ENCODE peak calls at places on chromosomes 5 and 9, in seven cellular contexts. One of them, this sample, is unnamed.

GRCh38 chr5:134813407-134813806 is 32.4 kb upstream of the C5orf24 start:
- DNase-seq in caudate nucleus: no peak
- DNase-seq in CD8-positive, alpha-beta T cell: no peak
- DNase-seq in astrocyte: no peak
- DNase-seq in RWPE1: no peak
- DNase-seq in IMR-90: no peak
- DNase-seq in PC-3: no peak
- DNase-seq in this sample: no peak

GRCh38 chr9:123569343-123569694 is 213.3 kb downstream of the CRB2 start:
- DNase-seq in CD8-positive, alpha-beta T cell: no peak
- DNase-seq in astrocyte: no peak
- DNase-seq in IMR-90: no peak
- DNase-seq in RWPE1: no peak
- DNase-seq in PC-3: no peak
- DNase-seq in caudate nucleus: no peak
- DNase-seq in this sample: no peak

GRCh38 chr9:76333319-76333880 is 60.8 kb downstream of the RFK start:
- DNase-seq in RWPE1: no peak
- DNase-seq in CD8-positive, alpha-beta T cell: no peak
- DNase-seq in IMR-90: no peak
- DNase-seq in PC-3: no peak
- DNase-seq in caudate nucleus: no peak
- DNase-seq in astrocyte: no peak
- DNase-seq in this sample: no peak

GRCh38 chr9:127698386-127698785 is 8.4 kb upstream of the CFAP157 start:
- DNase-seq in PC-3: no peak
- DNase-seq in IMR-90: no peak
- DNase-seq in caudate nucleus: no peak
- DNase-seq in RWPE1: no peak
- DNase-seq in astrocyte: no peak
- DNase-seq in CD8-positive, alpha-beta T cell: no peak
- DNase-seq in this sample: no peak

GRCh38 chr5:18745591-18745987 is 1111.3 kb downstream of the TAF11L14 start:
- DNase-seq in RWPE1: no peak
- DNase-seq in astrocyte: no peak
- DNase-seq in PC-3: peak
- DNase-seq in IMR-90: no peak
- DNase-seq in caudate nucleus: no peak
- DNase-seq in CD8-positive, alpha-beta T cell: no peak
- DNase-seq in this sample: no peak

GRCh38 chr9:120571443-120572257 is 8.3 kb downstream of the CDK5RAP2 start:
- DNase-seq in caudate nucleus: peak
- DNase-seq in PC-3: no peak
- DNase-seq in CD8-positive, alpha-beta T cell: no peak
- DNase-seq in astrocyte: peak
- DNase-seq in IMR-90: peak
- DNase-seq in RWPE1: no peak
- DNase-seq in this sample: no peak

GRCh38 chr9:22097712-22098111 is 88.6 kb upstream of the CDKN2B start:
- DNase-seq in astrocyte: peak
- DNase-seq in PC-3: peak
- DNase-seq in RWPE1: no peak
- DNase-seq in CD8-positive, alpha-beta T cell: no peak
- DNase-seq in caudate nucleus: no peak
- DNase-seq in IMR-90: peak
- DNase-seq in this sample: no peak

GRCh38 chr5:147689436-147689835 is 93.1 kb downstream of the JAKMIP2 start:
- DNase-seq in PC-3: no peak
- DNase-seq in IMR-90: no peak
- DNase-seq in CD8-positive, alpha-beta T cell: no peak
- DNase-seq in RWPE1: no peak
- DNase-seq in caudate nucleus: no peak
- DNase-seq in astrocyte: peak
- DNase-seq in this sample: no peak

GRCh38 chr9:12880406-12881016 is 105.7 kb downstream of the LURAP1L start:
- DNase-seq in IMR-90: peak
- DNase-seq in PC-3: no peak
- DNase-seq in CD8-positive, alpha-beta T cell: no peak
- DNase-seq in caudate nucleus: no peak
- DNase-seq in astrocyte: no peak
- DNase-seq in RWPE1: no peak
- DNase-seq in this sample: no peak

GRCh38 chr5:55925181-55925580 is 69.6 kb downstream of the IL6ST start:
- DNase-seq in caudate nucleus: no peak
- DNase-seq in astrocyte: no peak
- DNase-seq in IMR-90: no peak
- DNase-seq in CD8-positive, alpha-beta T cell: no peak
- DNase-seq in PC-3: no peak
- DNase-seq in RWPE1: no peak
- DNase-seq in this sample: no peak

GRCh38 chr5:3251784-3252183 is 343.8 kb upstream of the IRX1 start:
- DNase-seq in caudate nucleus: no peak
- DNase-seq in astrocyte: no peak
- DNase-seq in PC-3: no peak
- DNase-seq in RWPE1: no peak
- DNase-seq in IMR-90: no peak
- DNase-seq in CD8-positive, alpha-beta T cell: no peak
- DNase-seq in this sample: no peak

GRCh38 chr9:133823189-133824105 is 85.3 kb upstream of the SARDH start:
- DNase-seq in astrocyte: no peak
- DNase-seq in caudate nucleus: no peak
- DNase-seq in PC-3: no peak
- DNase-seq in CD8-positive, alpha-beta T cell: no peak
- DNase-seq in RWPE1: no peak
- DNase-seq in IMR-90: no peak
- DNase-seq in this sample: no peak

GRCh38 chr5:151239237-151239861 is 13.6 kb upstream of the GM2A start:
- DNase-seq in RWPE1: peak
- DNase-seq in astrocyte: no peak
- DNase-seq in caudate nucleus: no peak
- DNase-seq in CD8-positive, alpha-beta T cell: peak
- DNase-seq in IMR-90: peak
- DNase-seq in PC-3: peak
- DNase-seq in this sample: no peak

GRCh38 chr9:85738509-85738908 is 3.2 kb downstream of the AGTPBP1 start:
- DNase-seq in RWPE1: no peak
- DNase-seq in IMR-90: no peak
- DNase-seq in astrocyte: no peak
- DNase-seq in PC-3: no peak
- DNase-seq in caudate nucleus: no peak
- DNase-seq in CD8-positive, alpha-beta T cell: no peak
- DNase-seq in this sample: no peak

GRCh38 chr5:79552984-79553383 is 39.0 kb upstream of the HOMER1 start:
- DNase-seq in PC-3: no peak
- DNase-seq in CD8-positive, alpha-beta T cell: no peak
- DNase-seq in IMR-90: peak
- DNase-seq in caudate nucleus: no peak
- DNase-seq in astrocyte: no peak
- DNase-seq in RWPE1: no peak
- DNase-seq in this sample: no peak

GRCh38 chr5:176882566-176882900 is 16.6 kb downstream of the HK3 start:
- DNase-seq in astrocyte: no peak
- DNase-seq in caudate nucleus: no peak
- DNase-seq in PC-3: no peak
- DNase-seq in RWPE1: no peak
- DNase-seq in CD8-positive, alpha-beta T cell: no peak
- DNase-seq in IMR-90: no peak
- DNase-seq in this sample: no peak

GRCh38 chr9:137689745-137690529 is 71.1 kb downstream of the EHMT1 start:
- DNase-seq in astrocyte: no peak
- DNase-seq in caudate nucleus: no peak
- DNase-seq in IMR-90: peak
- DNase-seq in RWPE1: no peak
- DNase-seq in PC-3: peak
- DNase-seq in CD8-positive, alpha-beta T cell: no peak
- DNase-seq in this sample: no peak

GRCh38 chr5:149667084-149667826 is 62.9 kb upstream of the PPARGC1B start:
- DNase-seq in RWPE1: peak
- DNase-seq in caudate nucleus: no peak
- DNase-seq in CD8-positive, alpha-beta T cell: peak
- DNase-seq in astrocyte: no peak
- DNase-seq in PC-3: peak
- DNase-seq in IMR-90: peak
- DNase-seq in this sample: no peak

GRCh38 chr5:160092519-160092918 is 26.7 kb downstream of the PWWP2A start:
- DNase-seq in IMR-90: no peak
- DNase-seq in CD8-positive, alpha-beta T cell: no peak
- DNase-seq in PC-3: no peak
- DNase-seq in caudate nucleus: no peak
- DNase-seq in RWPE1: no peak
- DNase-seq in astrocyte: no peak
- DNase-seq in this sample: no peak

GRCh38 chr9:103397868-103398600 is 402.9 kb downstream of the CYLC2 start:
- DNase-seq in astrocyte: peak
- DNase-seq in caudate nucleus: no peak
- DNase-seq in PC-3: peak
- DNase-seq in IMR-90: no peak
- DNase-seq in CD8-positive, alpha-beta T cell: no peak
- DNase-seq in RWPE1: peak
- DNase-seq in this sample: no peak

DNA sequence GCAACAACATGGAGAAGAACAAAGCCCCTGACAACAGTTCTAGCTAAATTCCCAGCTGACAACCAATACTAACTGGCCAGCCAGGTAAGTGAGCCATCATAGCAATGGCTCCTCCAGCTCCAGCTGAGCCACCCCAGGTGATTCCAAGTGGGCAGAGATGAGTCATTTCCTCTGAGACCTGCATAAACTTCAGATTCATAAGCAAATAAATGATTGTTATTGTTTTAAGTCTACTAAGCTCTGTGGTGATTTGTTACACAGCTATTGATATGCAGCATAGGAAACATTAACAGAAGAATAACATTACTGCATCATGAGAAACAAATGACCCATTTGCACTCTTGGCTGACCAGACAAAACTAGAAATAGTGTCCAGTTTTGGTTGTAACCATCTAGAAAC is 60.3 kb downstream of the TTC39B start:
- DNase-seq in IMR-90: peak
- DNase-seq in CD8-positive, alpha-beta T cell: no peak
- DNase-seq in caudate nucleus: no peak
- DNase-seq in PC-3: peak
- DNase-seq in RWPE1: peak
- DNase-seq in astrocyte: peak
- DNase-seq in this sample: no peak
- H3K27ac ChIP-seq in IMR-90: no peak
- H3K27ac ChIP-seq in CD8-positive, alpha-beta T cell: no peak
- H3K27ac ChIP-seq in caudate nucleus: no peak
- H3K27ac ChIP-seq in PC-3: no peak
- H3K27ac ChIP-seq in RWPE1: no peak
- H3K27ac ChIP-seq in astrocyte: peak
- H3K27ac ChIP-seq in this sample: no peak

GRCh38 chr5:141879941-141880738 is 1.9 kb upstream of the PCDH1 start:
- DNase-seq in astrocyte: no peak
- DNase-seq in caudate nucleus: peak
- DNase-seq in PC-3: no peak
- DNase-seq in RWPE1: no peak
- DNase-seq in IMR-90: no peak
- DNase-seq in CD8-positive, alpha-beta T cell: no peak
- DNase-seq in this sample: no peak

GRCh38 chr5:141877478-141878185 is 578 bp downstream of the PCDH1 start:
- DNase-seq in IMR-90: no peak
- DNase-seq in PC-3: peak
- DNase-seq in astrocyte: no peak
- DNase-seq in RWPE1: peak
- DNase-seq in CD8-positive, alpha-beta T cell: peak
- DNase-seq in caudate nucleus: peak
- DNase-seq in this sample: no peak

GRCh38 chr5:141878186-141878770 is at the start of gene PCDH1:
- DNase-seq in CD8-positive, alpha-beta T cell: peak
- DNase-seq in RWPE1: peak
- DNase-seq in caudate nucleus: peak
- DNase-seq in PC-3: peak
- DNase-seq in IMR-90: peak
- DNase-seq in astrocyte: no peak
- DNase-seq in this sample: no peak

GRCh38 chr5:141880961-141881801 is 3.0 kb upstream of the PCDH1 start:
- DNase-seq in CD8-positive, alpha-beta T cell: no peak
- DNase-seq in astrocyte: no peak
- DNase-seq in PC-3: no peak
- DNase-seq in RWPE1: no peak
- DNase-seq in IMR-90: no peak
- DNase-seq in caudate nucleus: no peak
- DNase-seq in this sample: no peak

GRCh38 chr5:141878771-141879759 is 855 bp upstream of the PCDH1 start:
- DNase-seq in astrocyte: peak
- DNase-seq in RWPE1: peak
- DNase-seq in caudate nucleus: peak
- DNase-seq in PC-3: peak
- DNase-seq in CD8-positive, alpha-beta T cell: peak
- DNase-seq in IMR-90: peak
- DNase-seq in this sample: peak
- H3K27ac ChIP-seq in astrocyte: no peak
- H3K27ac ChIP-seq in RWPE1: peak
- H3K27ac ChIP-seq in caudate nucleus: peak
- H3K27ac ChIP-seq in PC-3: peak
- H3K27ac ChIP-seq in CD8-positive, alpha-beta T cell: no peak
- H3K27ac ChIP-seq in IMR-90: no peak
- H3K27ac ChIP-seq in this sample: no peak

DNA sequence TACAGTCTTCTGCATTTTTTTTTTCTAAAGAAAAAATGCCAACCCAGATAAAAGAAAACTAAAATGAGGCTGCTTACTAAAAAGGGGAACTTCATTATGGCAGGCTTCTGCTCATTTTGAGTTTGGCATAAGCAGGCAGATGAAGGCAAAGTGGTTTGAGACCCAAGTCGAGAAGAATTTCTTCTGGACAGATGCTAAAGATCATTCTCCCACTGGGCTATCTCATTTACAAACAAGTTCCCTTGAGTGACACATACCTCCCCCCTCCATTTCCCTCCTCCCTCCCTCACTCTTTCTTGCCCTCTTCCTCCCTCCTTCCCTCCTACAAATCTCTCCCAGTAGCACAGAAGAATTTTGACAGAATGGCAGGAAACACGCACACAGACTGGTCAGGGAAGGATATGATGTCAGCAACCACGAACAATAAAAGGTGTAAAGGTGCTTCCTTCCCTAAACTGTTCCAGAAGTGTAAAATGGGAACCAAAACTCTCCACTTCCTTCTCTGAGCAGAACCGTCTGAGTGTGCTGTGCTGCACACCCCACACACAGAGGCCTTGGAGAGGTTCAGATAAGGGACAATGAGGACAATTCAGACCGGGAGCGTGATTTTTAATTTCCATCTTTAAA is 55.9 kb downstream of the MEF2C start:
- DNase-seq in CD8-positive, alpha-beta T cell: no peak
- DNase-seq in PC-3: peak
- DNase-seq in astrocyte: peak
- DNase-seq in IMR-90: peak
- DNase-seq in caudate nucleus: no peak
- DNase-seq in RWPE1: no peak
- DNase-seq in this sample: no peak
- H3K27ac ChIP-seq in CD8-positive, alpha-beta T cell: no peak
- H3K27ac ChIP-seq in PC-3: peak
- H3K27ac ChIP-seq in astrocyte: peak
- H3K27ac ChIP-seq in IMR-90: peak
- H3K27ac ChIP-seq in caudate nucleus: peak
- H3K27ac ChIP-seq in RWPE1: no peak
- H3K27ac ChIP-seq in this sample: no peak

DNA sequence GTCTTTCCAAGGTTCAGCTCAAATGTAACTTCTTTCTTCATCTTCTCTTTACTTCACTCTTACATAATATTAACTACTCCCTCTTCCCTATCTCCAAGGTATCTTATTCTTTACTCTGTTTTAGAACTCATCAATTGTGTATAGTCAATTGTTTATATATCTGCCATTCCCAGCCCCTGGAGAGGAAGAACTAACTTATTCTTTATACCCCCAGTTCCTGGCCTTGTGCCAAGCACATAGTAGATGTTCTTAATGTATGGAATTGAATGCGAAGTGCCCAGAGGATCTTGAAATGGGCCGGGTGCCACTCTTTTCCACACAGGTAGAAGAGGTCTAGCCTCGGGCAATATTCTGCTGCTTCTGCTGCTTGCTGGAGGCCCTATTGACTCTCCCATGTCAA is 34.8 kb upstream of the SLC1A3 start:
- DNase-seq in caudate nucleus: no peak
- DNase-seq in IMR-90: no peak
- DNase-seq in CD8-positive, alpha-beta T cell: no peak
- DNase-seq in astrocyte: no peak
- DNase-seq in RWPE1: no peak
- DNase-seq in PC-3: no peak
- DNase-seq in this sample: no peak
- H3K27ac ChIP-seq in caudate nucleus: no peak
- H3K27ac ChIP-seq in IMR-90: no peak
- H3K27ac ChIP-seq in CD8-positive, alpha-beta T cell: no peak
- H3K27ac ChIP-seq in astrocyte: no peak
- H3K27ac ChIP-seq in RWPE1: no peak
- H3K27ac ChIP-seq in PC-3: no peak
- H3K27ac ChIP-seq in this sample: no peak

This sample was measured in effector memory CD4-positive, alpha-beta T cell.